ENCODE peak calls at places on chromosomes 4 and X, in four cellular contexts. One of them, this sample, is unnamed.

GRCh38 chr4:147371661-147372060 is 109.2 kb upstream of the EDNRA start:
- DNase-seq in neuronal stem cell: no peak
- DNase-seq in H9: no peak
- DNase-seq in H1: no peak
- DNase-seq in this sample: no peak

GRCh38 chrX:39808471-39808917 is 289.3 kb downstream of the BCOR start:
- DNase-seq in neuronal stem cell: no peak
- DNase-seq in H9: no peak
- DNase-seq in H1: no peak
- DNase-seq in this sample: peak; percentile 81

GRCh38 chrX:40479777-40480318 is 100.9 kb upstream of the ATP6AP2 start:
- DNase-seq in neuronal stem cell: no peak
- DNase-seq in H9: no peak
- DNase-seq in H1: no peak
- DNase-seq in this sample: no peak

GRCh38 chrX:54213603-54214002 is 30.5 kb upstream of the FAM120C start:
- DNase-seq in neuronal stem cell: no peak
- DNase-seq in H9: no peak
- DNase-seq in H1: no peak
- DNase-seq in this sample: no peak

GRCh38 chr4:118351851-118352827 is 664 bp downstream of the PRSS12 start:
- DNase-seq in neuronal stem cell: peak; percentile 35
- DNase-seq in H9: peak; percentile 57
- DNase-seq in H1: no peak
- DNase-seq in this sample: peak; percentile 47

GRCh38 chr4:165335163-165335703 is 7.8 kb downstream of the MSMO1 start:
- DNase-seq in neuronal stem cell: no peak
- DNase-seq in H9: no peak
- DNase-seq in H1: no peak
- DNase-seq in this sample: no peak

GRCh38 chr4:57501715-57502114 is 391.5 kb upstream of the IGFBP7 start:
- DNase-seq in neuronal stem cell: no peak
- DNase-seq in H9: no peak
- DNase-seq in H1: no peak
- DNase-seq in this sample: peak; percentile 3

GRCh38 chr4:113637823-113638691 is 123.5 kb downstream of the CAMK2D start:
- DNase-seq in neuronal stem cell: no peak
- DNase-seq in H9: no peak
- DNase-seq in H1: no peak
- DNase-seq in this sample: no peak

GRCh38 chr4:168019019-168019651 is 73.2 kb upstream of the ANXA10 start:
- DNase-seq in neuronal stem cell: no peak
- DNase-seq in H9: no peak
- DNase-seq in H1: no peak
- DNase-seq in this sample: no peak

GRCh38 chrX:53282313-53282712 is 929 bp upstream of the IQSEC2 start:
- DNase-seq in neuronal stem cell: no peak
- DNase-seq in H9: no peak
- DNase-seq in H1: no peak
- DNase-seq in this sample: no peak

GRCh38 chr4:132642196-132642817 is 506.8 kb upstream of the PCDH10 start:
- DNase-seq in neuronal stem cell: peak; percentile 53
- DNase-seq in H9: peak; percentile 55
- DNase-seq in H1: peak; percentile 34
- DNase-seq in this sample: peak; percentile 67

DNA sequence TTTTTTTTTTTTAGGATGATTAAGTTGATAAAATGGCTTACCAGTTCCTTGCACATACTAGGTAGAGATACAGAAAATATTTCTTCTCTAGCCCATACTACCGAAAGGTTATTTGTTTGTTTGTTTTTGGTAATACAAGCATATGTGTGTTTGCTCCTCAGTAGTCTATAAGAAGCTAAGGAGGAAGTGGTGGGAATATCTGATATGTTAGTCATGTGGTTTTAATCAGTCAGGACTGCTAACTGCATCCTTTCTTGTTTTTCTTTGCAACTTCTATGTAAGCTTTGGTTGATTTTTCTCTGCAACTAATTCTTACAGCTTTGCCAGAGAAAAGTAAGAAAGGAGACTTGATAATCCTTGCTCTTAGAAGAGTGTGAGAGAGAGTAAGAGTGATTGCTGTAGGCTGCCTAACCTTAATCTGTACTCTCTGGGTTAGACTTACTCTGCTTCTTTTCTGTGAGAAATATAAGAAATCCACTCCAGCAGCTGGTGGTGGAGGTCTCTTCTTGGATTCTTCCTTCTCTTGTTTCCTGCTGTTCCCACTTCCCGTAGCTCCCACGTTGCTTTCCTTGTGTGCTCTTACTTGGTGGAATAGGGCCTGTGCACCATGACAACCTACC is 28.3 kb downstream of the SEPTIN11 start:
- DNase-seq in neuronal stem cell: no peak
- DNase-seq in H9: no peak
- DNase-seq in H1: no peak
- DNase-seq in this sample: peak; percentile 73
- H4K8ac ChIP-seq in neuronal stem cell: no peak overlapping the region
- H4K8ac ChIP-seq in H9: no peak overlapping the region
- H4K8ac ChIP-seq in H1: no peak overlapping the region
- H4K8ac ChIP-seq in this sample: peak overlapping the region; percentile 81

GRCh38 chr4:157459789-157460188 is 239.3 kb downstream of the GRIA2 start:
- DNase-seq in neuronal stem cell: peak; percentile 31
- DNase-seq in H9: no peak
- DNase-seq in H1: no peak
- DNase-seq in this sample: no peak
- H2AFZ ChIP-seq in neuronal stem cell: no peak overlapping the region
- H2AFZ ChIP-seq in H9: no peak overlapping the region
- H2AFZ ChIP-seq in H1: peak overlapping the region; percentile 24
- H2AFZ ChIP-seq in this sample: no peak overlapping the region

GRCh38 chr4:11485926-11486325 is 57.2 kb upstream of the HS3ST1 start:
- DNase-seq in neuronal stem cell: no peak
- DNase-seq in H9: no peak
- DNase-seq in H1: no peak
- DNase-seq in this sample: no peak
- H4K8ac ChIP-seq in neuronal stem cell: no peak overlapping the region
- H4K8ac ChIP-seq in H9: no peak overlapping the region
- H4K8ac ChIP-seq in H1: no peak overlapping the region
- H4K8ac ChIP-seq in this sample: no peak overlapping the region

DNA sequence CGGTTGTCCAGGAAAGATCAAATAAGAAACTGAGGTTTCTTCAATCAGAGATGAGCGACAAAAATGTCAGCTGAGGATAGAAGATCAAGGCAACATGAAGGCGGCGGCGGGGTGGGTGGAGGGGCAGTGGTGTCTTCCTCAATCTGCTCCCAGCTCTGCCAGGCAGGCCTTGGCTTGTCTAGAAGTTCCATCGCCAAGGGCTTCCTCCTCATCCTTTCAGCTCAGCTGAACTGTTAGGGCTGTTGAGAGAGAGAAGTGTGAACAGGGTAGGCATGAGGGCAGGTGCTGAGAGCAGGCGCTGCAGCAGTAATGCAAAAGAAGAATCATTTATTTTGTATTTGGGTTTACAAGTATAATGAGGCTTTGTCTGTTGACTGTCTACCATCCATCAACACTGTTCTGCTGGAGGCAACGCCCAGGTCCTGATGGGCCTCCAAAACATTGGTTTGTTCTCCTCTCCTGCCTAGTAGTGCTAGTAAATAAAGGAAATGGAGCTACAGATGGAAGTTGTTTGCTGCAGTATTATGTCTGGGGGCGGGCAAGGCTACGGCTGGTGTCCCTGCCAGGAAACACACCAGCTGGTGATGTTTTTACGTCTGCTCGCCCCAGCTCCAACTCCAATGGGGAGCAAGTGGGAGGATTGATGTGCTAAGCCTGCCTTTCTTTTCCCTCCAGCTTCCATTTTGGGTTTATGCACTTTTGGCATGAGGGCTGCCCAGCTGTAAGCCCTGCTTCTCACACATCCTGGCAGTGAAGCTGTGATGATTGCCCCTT is 139.4 kb upstream of the BOD1L1 start:
- DNase-seq in neuronal stem cell: no peak
- DNase-seq in H9: no peak
- DNase-seq in H1: no peak
- DNase-seq in this sample: no peak
- H2AFZ ChIP-seq in neuronal stem cell: no peak overlapping the region
- H2AFZ ChIP-seq in H9: no peak overlapping the region
- H2AFZ ChIP-seq in H1: no peak overlapping the region
- H2AFZ ChIP-seq in this sample: no peak overlapping the region

DNA sequence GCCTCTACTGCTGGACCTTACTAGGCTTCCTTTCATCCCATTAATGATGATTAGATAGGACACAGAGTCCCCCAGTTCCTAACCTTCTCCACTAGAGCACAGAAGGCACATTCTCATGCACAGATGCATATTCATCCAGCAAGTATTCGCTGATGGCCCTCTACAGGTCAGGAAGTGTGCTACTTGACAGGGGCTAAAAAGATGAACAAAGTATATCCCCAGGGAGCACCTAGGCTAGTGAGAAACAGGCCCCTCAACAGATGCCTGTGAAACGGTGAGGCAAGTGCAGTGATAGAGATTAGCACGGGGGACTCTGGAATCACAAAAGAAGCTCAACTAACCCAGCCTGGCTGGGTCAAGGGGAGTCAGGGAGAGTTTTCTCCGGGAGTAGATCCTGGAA is 95.8 kb downstream of the MGST2 start:
- DNase-seq in neuronal stem cell: no peak
- DNase-seq in H9: no peak
- DNase-seq in H1: no peak
- DNase-seq in this sample: peak; percentile 42
- H4K8ac ChIP-seq in neuronal stem cell: no peak overlapping the region
- H4K8ac ChIP-seq in H9: no peak overlapping the region
- H4K8ac ChIP-seq in H1: no peak overlapping the region
- H4K8ac ChIP-seq in this sample: peak overlapping the region; percentile 22

DNA sequence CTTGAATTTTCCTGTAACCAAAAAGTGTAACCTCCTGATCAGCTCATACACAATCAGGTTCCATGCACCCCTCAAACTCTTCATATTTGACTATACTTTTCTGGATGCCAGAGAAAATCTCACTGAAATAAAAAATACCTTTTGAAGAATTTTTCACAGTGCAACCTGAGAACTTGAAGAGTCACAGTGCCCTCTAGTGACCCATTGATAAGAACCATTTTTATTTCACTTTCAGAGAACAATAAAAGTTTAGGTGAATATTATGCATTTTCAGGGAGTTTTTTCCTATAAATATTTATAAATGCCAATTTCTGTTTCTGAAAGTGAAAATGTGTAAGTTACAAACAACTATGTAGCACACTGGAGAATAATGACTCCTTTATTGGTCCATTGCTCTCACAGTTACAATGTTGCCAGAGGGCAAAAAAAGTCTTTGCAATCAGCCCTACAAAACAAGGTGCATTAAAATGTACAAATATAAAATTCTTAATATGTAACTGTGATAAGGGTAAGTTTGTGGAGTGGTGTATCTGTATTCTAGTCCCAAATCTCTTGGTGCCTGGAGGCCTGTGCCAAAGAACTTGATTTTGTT is 153.6 kb upstream of the INTU start:
- DNase-seq in neuronal stem cell: peak; percentile 21
- DNase-seq in H9: no peak
- DNase-seq in H1: no peak
- DNase-seq in this sample: peak; percentile 49
- H2AFZ ChIP-seq in neuronal stem cell: peak overlapping the region; percentile 28
- H2AFZ ChIP-seq in H9: no peak overlapping the region
- H2AFZ ChIP-seq in H1: peak overlapping the region; percentile 27
- H2AFZ ChIP-seq in this sample: no peak overlapping the region

This sample was measured in mesenchymal stem cell.